ENCODE peak calls at places on chromosomes 1 and 21, in nine cellular contexts. One of them, this sample, is unnamed.
A peak's percentile ranks its signal among the peaks of the same experiment; 100 is the strongest.

GRCh38 chr1:101938681-101939080 is 58.0 kb downstream of the OLFM3 start:
- DNase-seq in ascending aorta: no peak
- DNase-seq in naive thymus-derived CD4-positive, alpha-beta T cell: no peak
- DNase-seq in non-pigmented ciliary epithelial cell: no peak
- DNase-seq in GM23248: no peak
- DNase-seq in NCI-H510A treated with DMSO at 0.1 percent for 48 hours: no peak
- DNase-seq in naive thymus-derived CD8-positive, alpha-beta T cell: no peak
- DNase-seq in activated naive CD4-positive, alpha-beta T cell treated with Interleukin-2 at 50 U/mL for 16 hours: no peak
- DNase-seq in GM20000: no peak
- DNase-seq in this sample: no peak

GRCh38 chr1:205923663-205924435 is 19.4 kb downstream of the SLC26A9 start:
- DNase-seq in ascending aorta: no peak
- DNase-seq in naive thymus-derived CD4-positive, alpha-beta T cell: no peak
- DNase-seq in non-pigmented ciliary epithelial cell: no peak
- DNase-seq in GM23248: no peak
- DNase-seq in NCI-H510A treated with DMSO at 0.1 percent for 48 hours: no peak
- DNase-seq in naive thymus-derived CD8-positive, alpha-beta T cell: no peak
- DNase-seq in activated naive CD4-positive, alpha-beta T cell treated with Interleukin-2 at 50 U/mL for 16 hours: no peak
- DNase-seq in GM20000: no peak
- DNase-seq in this sample: no peak

GRCh38 chr1:205247130-205247921 is 19.6 kb downstream of the TMCC2 start:
- DNase-seq in ascending aorta: no peak
- DNase-seq in naive thymus-derived CD4-positive, alpha-beta T cell: no peak
- DNase-seq in non-pigmented ciliary epithelial cell: no peak
- DNase-seq in GM23248: no peak
- DNase-seq in NCI-H510A treated with DMSO at 0.1 percent for 48 hours: no peak
- DNase-seq in naive thymus-derived CD8-positive, alpha-beta T cell: no peak
- DNase-seq in activated naive CD4-positive, alpha-beta T cell treated with Interleukin-2 at 50 U/mL for 16 hours: no peak
- DNase-seq in GM20000: no peak
- DNase-seq in this sample: no peak

GRCh38 chr1:37485902-37486679 is 11.7 kb downstream of the ZC3H12A start:
- DNase-seq in ascending aorta: no peak
- DNase-seq in naive thymus-derived CD4-positive, alpha-beta T cell: no peak
- DNase-seq in non-pigmented ciliary epithelial cell: no peak
- DNase-seq in GM23248: peak; percentile 73
- DNase-seq in NCI-H510A treated with DMSO at 0.1 percent for 48 hours: no peak
- DNase-seq in naive thymus-derived CD8-positive, alpha-beta T cell: no peak
- DNase-seq in activated naive CD4-positive, alpha-beta T cell treated with Interleukin-2 at 50 U/mL for 16 hours: no peak
- DNase-seq in GM20000: no peak
- DNase-seq in this sample: no peak

GRCh38 chr1:160481979-160482596 is 41.0 kb downstream of the SLAMF6 start:
- DNase-seq in ascending aorta: no peak
- DNase-seq in naive thymus-derived CD4-positive, alpha-beta T cell: no peak
- DNase-seq in non-pigmented ciliary epithelial cell: no peak
- DNase-seq in GM23248: no peak
- DNase-seq in NCI-H510A treated with DMSO at 0.1 percent for 48 hours: no peak
- DNase-seq in naive thymus-derived CD8-positive, alpha-beta T cell: no peak
- DNase-seq in activated naive CD4-positive, alpha-beta T cell treated with Interleukin-2 at 50 U/mL for 16 hours: no peak
- DNase-seq in GM20000: no peak
- DNase-seq in this sample: no peak

GRCh38 chr1:25103180-25103790 is 129.0 kb downstream of the SYF2 start:
- DNase-seq in ascending aorta: no peak
- DNase-seq in naive thymus-derived CD4-positive, alpha-beta T cell: no peak
- DNase-seq in non-pigmented ciliary epithelial cell: no peak
- DNase-seq in GM23248: no peak
- DNase-seq in NCI-H510A treated with DMSO at 0.1 percent for 48 hours: no peak
- DNase-seq in naive thymus-derived CD8-positive, alpha-beta T cell: no peak
- DNase-seq in activated naive CD4-positive, alpha-beta T cell treated with Interleukin-2 at 50 U/mL for 16 hours: no peak
- DNase-seq in GM20000: no peak
- DNase-seq in this sample: no peak

GRCh38 chr1:36014722-36015220 is 69.1 kb upstream of the TEKT2 start:
- DNase-seq in ascending aorta: no peak
- DNase-seq in naive thymus-derived CD4-positive, alpha-beta T cell: no peak
- DNase-seq in non-pigmented ciliary epithelial cell: no peak
- DNase-seq in GM23248: peak; percentile 16
- DNase-seq in NCI-H510A treated with DMSO at 0.1 percent for 48 hours: no peak
- DNase-seq in naive thymus-derived CD8-positive, alpha-beta T cell: no peak
- DNase-seq in activated naive CD4-positive, alpha-beta T cell treated with Interleukin-2 at 50 U/mL for 16 hours: no peak
- DNase-seq in GM20000: no peak
- DNase-seq in this sample: no peak

GRCh38 chr1:145962157-145963102 is 1.9 kb downstream of the ANKRD34A start:
- DNase-seq in ascending aorta: no peak
- DNase-seq in naive thymus-derived CD4-positive, alpha-beta T cell: no peak
- DNase-seq in non-pigmented ciliary epithelial cell: no peak
- DNase-seq in GM23248: peak; percentile 67
- DNase-seq in NCI-H510A treated with DMSO at 0.1 percent for 48 hours: no peak
- DNase-seq in naive thymus-derived CD8-positive, alpha-beta T cell: peak; percentile 36
- DNase-seq in activated naive CD4-positive, alpha-beta T cell treated with Interleukin-2 at 50 U/mL for 16 hours: peak; percentile 46
- DNase-seq in GM20000: peak; percentile 43
- DNase-seq in this sample: no peak

GRCh38 chr21:35303085-35303484 is 254.0 kb upstream of the RUNX1 start:
- DNase-seq in ascending aorta: no peak
- DNase-seq in naive thymus-derived CD4-positive, alpha-beta T cell: no peak
- DNase-seq in non-pigmented ciliary epithelial cell: peak; percentile 82
- DNase-seq in GM23248: peak; percentile 91
- DNase-seq in NCI-H510A treated with DMSO at 0.1 percent for 48 hours: no peak
- DNase-seq in naive thymus-derived CD8-positive, alpha-beta T cell: no peak
- DNase-seq in activated naive CD4-positive, alpha-beta T cell treated with Interleukin-2 at 50 U/mL for 16 hours: no peak
- DNase-seq in GM20000: no peak
- DNase-seq in this sample: no peak

GRCh38 chr1:25800538-25801377 is 765 bp downstream of the SELENON start:
- DNase-seq in ascending aorta: no peak
- DNase-seq in naive thymus-derived CD4-positive, alpha-beta T cell: no peak
- DNase-seq in non-pigmented ciliary epithelial cell: no peak
- DNase-seq in GM23248: peak; percentile 43
- DNase-seq in NCI-H510A treated with DMSO at 0.1 percent for 48 hours: no peak
- DNase-seq in naive thymus-derived CD8-positive, alpha-beta T cell: no peak
- DNase-seq in activated naive CD4-positive, alpha-beta T cell treated with Interleukin-2 at 50 U/mL for 16 hours: no peak
- DNase-seq in GM20000: no peak
- DNase-seq in this sample: no peak

GRCh38 chr1:67555487-67556296 is 125.5 kb upstream of the SERBP1 start:
- DNase-seq in ascending aorta: no peak
- DNase-seq in naive thymus-derived CD4-positive, alpha-beta T cell: no peak
- DNase-seq in non-pigmented ciliary epithelial cell: no peak
- DNase-seq in GM23248: no peak
- DNase-seq in NCI-H510A treated with DMSO at 0.1 percent for 48 hours: no peak
- DNase-seq in naive thymus-derived CD8-positive, alpha-beta T cell: no peak
- DNase-seq in activated naive CD4-positive, alpha-beta T cell treated with Interleukin-2 at 50 U/mL for 16 hours: no peak
- DNase-seq in GM20000: no peak
- DNase-seq in this sample: no peak

GRCh38 chr21:32055305-32055704 is 182.5 kb downstream of the HUNK start:
- DNase-seq in ascending aorta: no peak
- DNase-seq in naive thymus-derived CD4-positive, alpha-beta T cell: no peak
- DNase-seq in non-pigmented ciliary epithelial cell: no peak
- DNase-seq in GM23248: no peak
- DNase-seq in NCI-H510A treated with DMSO at 0.1 percent for 48 hours: no peak
- DNase-seq in naive thymus-derived CD8-positive, alpha-beta T cell: no peak
- DNase-seq in activated naive CD4-positive, alpha-beta T cell treated with Interleukin-2 at 50 U/mL for 16 hours: no peak
- DNase-seq in GM20000: no peak
- DNase-seq in this sample: no peak